ENCODE peak calls at places on chromosome 4, in seven cellular contexts. Q is PC-3, M is tibial artery, V is left lung, A is ovary, W is MM.1S, E is body of pancreas. I is an unnamed sample. For H3K4me1, the result is how much of the 10 kb centered on the place peaks cover.

GRCh38 chr4:86788826-86789225 is 60.4 kb downstream of the SLC10A6 start:
- DNase-seq in A (no peak), V (no peak), Q (no peak), E (no peak), W (no peak), M (no peak), I (no peak)

GRCh38 chr4:16669036-16669435 is 229.4 kb downstream of the LDB2 start:
- DNase-seq in E (no peak), Q (no peak), M (no peak), W (no peak), V (no peak), A (peak), I (no peak)

GRCh38 chr4:110135523-110135922 is 62.9 kb downstream of the ELOVL6 start:
- DNase-seq in M (no peak), Q (no peak), A (no peak), E (no peak), V (no peak), W (no peak), I (no peak)

GRCh38 chr4:9963328-9963727 is 58.0 kb downstream of the SLC2A9 start:
- DNase-seq in A (no peak), E (no peak), W (no peak), V (no peak), Q (no peak), M (no peak), I (no peak)

GRCh38 chr4:186586190-186586589 is 30.8 kb upstream of the MTNR1A start:
- DNase-seq in M (no peak), W (no peak), E (peak), Q (no peak), V (no peak), A (no peak), I (no peak)

GRCh38 chr4:83362492-83363329 is 28.1 kb upstream of the HPSE start:
- DNase-seq in A (no peak), E (no peak), Q (peak), M (no peak), V (no peak), W (peak), I (no peak)

GRCh38 chr4:3257691-3258482 is 8.9 kb downstream of the MSANTD1 start:
- DNase-seq in W (no peak), M (no peak), Q (peak), E (no peak), V (peak), A (no peak), I (peak)

GRCh38 chr4:5276475-5277045 is 225.3 kb downstream of the STK32B start:
- DNase-seq in Q (no peak), M (no peak), V (no peak), E (no peak), A (no peak), W (no peak), I (no peak)

GRCh38 chr4:148693913-148694649 is 251.9 kb upstream of the NR3C2 start:
- DNase-seq in Q (no peak), M (no peak), E (no peak), A (no peak), W (no peak), V (no peak), I (no peak)

GRCh38 chr4:70746179-70746839 is 24.5 kb downstream of the RUFY3 start:
- DNase-seq in M (no peak), E (no peak), W (no peak), Q (no peak), V (peak), A (no peak), I (no peak)

GRCh38 chr4:150164956-150165355 is 86.7 kb downstream of the DCLK2 start:
- DNase-seq in E (no peak), V (no peak), W (no peak), A (no peak), Q (no peak), M (no peak), I (no peak)

GRCh38 chr4:86848732-86849617 is at the start of gene SLC10A6:
- DNase-seq in W (no peak), Q (no peak), E (no peak), M (no peak), A (no peak), V (no peak), I (no peak)

GRCh38 chr4:55468724-55469123 is 73.0 kb downstream of the TMEM165 start:
- DNase-seq in A (no peak), W (no peak), V (no peak), M (no peak), E (no peak), Q (peak), I (no peak)

GRCh38 chr4:68167706-68168105 is 38.0 kb upstream of the TMPRSS11F start:
- DNase-seq in W (no peak), M (no peak), V (no peak), Q (no peak), E (no peak), A (no peak), I (no peak)

GRCh38 chr4:56976878-56977320 is 507 bp downstream of the NOA1 start:
- DNase-seq in E (peak), V (peak), W (peak), Q (peak), A (no peak), M (peak), I (peak)

GRCh38 chr4:146087856-146088255 is 87.7 kb upstream of the LSM6 start:
- DNase-seq in Q (no peak), A (no peak), M (no peak), V (no peak), W (no peak), E (no peak), I (no peak)

GRCh38 chr4:181502611-181503010 is 740.6 kb upstream of the TENM3 start:
- DNase-seq in V (no peak), E (no peak), A (no peak), W (no peak), Q (no peak), M (no peak), I (no peak)

GRCh38 chr4:185122681-185123345 is 20.3 kb upstream of the SLC25A4 start:
- DNase-seq in W (peak), V (no peak), A (no peak), Q (peak), M (no peak), E (no peak), I (no peak)

GRCh38 chr4:37765741-37766140 is 60.7 kb upstream of the PGM2 start:
- DNase-seq in W (no peak), Q (no peak), M (no peak), A (no peak), E (no peak), V (no peak), I (no peak)

GRCh38 chr4:78168029-78168428 is 110.9 kb downstream of the FRAS1 start:
- DNase-seq in A (no peak), Q (no peak), M (no peak), V (no peak), W (no peak), E (no peak), I (no peak)

GRCh38 chr4:99887837-99888236 is 6.4 kb downstream of the LAMTOR3 start:
- DNase-seq in E (no peak), M (no peak), W (no peak), A (no peak), Q (no peak), V (no peak), I (no peak)

GRCh38 chr4:146998157-146998556 is 52.5 kb upstream of the TTC29 start:
- DNase-seq in M (no peak), Q (no peak), E (no peak), W (peak), A (no peak), V (no peak), I (no peak)

GRCh38 chr4:21882050-21882839 is 66.3 kb downstream of the KCNIP4 start:
- DNase-seq in A (no peak), M (no peak), Q (peak), V (no peak), W (peak), E (no peak), I (no peak)

GRCh38 chr4:176339936-176340761 is 20.4 kb downstream of the SPCS3 start:
- DNase-seq in A (no peak), Q (no peak), V (no peak), M (no peak), E (no peak), W (no peak), I (no peak)

GRCh38 chr4:165970703-165971420 is 97.8 kb downstream of the TLL1 start:
- DNase-seq in M (no peak), V (no peak), W (no peak), A (no peak), E (no peak), Q (peak), I (no peak)

GRCh38 chr4:21893136-21893535 is 55.4 kb downstream of the KCNIP4 start:
- DNase-seq in W (no peak), V (no peak), A (no peak), E (no peak), Q (no peak), M (no peak), I (no peak)

GRCh38 chr4:121192500-121192899 is 28.4 kb upstream of the TNIP3 start:
- DNase-seq in M (no peak), E (no peak), W (peak), Q (peak), A (no peak), V (no peak), I (no peak)

GRCh38 chr4:48167538-48168263 is 33.7 kb upstream of the TXK start:
- DNase-seq in W (no peak), A (no peak), M (no peak), V (no peak), E (no peak), Q (no peak), I (no peak)

GRCh38 chr4:133997440-133997839 is 204.1 kb downstream of the PABPC4L start:
- DNase-seq in A (no peak), E (no peak), M (no peak), V (no peak), Q (peak), W (no peak), I (no peak)

GRCh38 chr4:1014395-1015167 is 3.2 kb downstream of the FGFRL1 start:
- DNase-seq in V (no peak), E (no peak), Q (no peak), A (no peak), W (no peak), M (no peak), I (no peak)

GRCh38 chr4:6992728-6993655 is 50.2 kb upstream of the TADA2B start:
- DNase-seq in W (peak), Q (peak), M (no peak), V (peak), E (peak), A (no peak), I (peak)

GRCh38 chr4:24470681-24471622 is 113.4 kb downstream of the DHX15 start:
- DNase-seq in E (peak), W (peak), Q (peak), M (peak), A (peak), V (peak), I (no peak)

GRCh38 chr4:3276961-3277360 is 15.9 kb upstream of the RGS12 start:
- DNase-seq in A (no peak), M (no peak), E (no peak), W (no peak), Q (no peak), V (no peak), I (no peak)

GRCh38 chr4:84948056-84948455 is 18.4 kb downstream of the WDFY3 start:
- DNase-seq in V (no peak), M (no peak), Q (no peak), E (no peak), W (no peak), A (no peak), I (no peak)

GRCh38 chr4:26346203-26346620 is 25.4 kb downstream of the RBPJ start:
- DNase-seq in V (no peak), M (no peak), W (no peak), E (no peak), A (no peak), Q (no peak), I (no peak)

GRCh38 chr4:115229873-115230272 is 116.5 kb upstream of the NDST4 start:
- DNase-seq in M (no peak), W (peak), E (no peak), A (no peak), Q (no peak), V (no peak), I (no peak)

GRCh38 chr4:56656346-56656643 is 24.8 kb downstream of the HOPX start:
- DNase-seq in E (peak), Q (no peak), V (no peak), M (no peak), W (peak), A (no peak), I (no peak)

GRCh38 chr4:67885727-67886126 is 1.9 kb upstream of the TMPRSS11D start:
- DNase-seq in A (no peak), V (no peak), W (no peak), E (no peak), Q (peak), M (no peak), I (no peak)

GRCh38 chr4:152283806-152284470 is 252.0 kb downstream of the FBXW7 start:
- DNase-seq in A (no peak), W (no peak), Q (peak), M (no peak), V (no peak), E (no peak), I (no peak)

GRCh38 chr4:87121332-87122065 is 98.9 kb downstream of the KLHL8 start:
- DNase-seq in W (no peak), Q (no peak), A (no peak), M (no peak), V (no peak), E (no peak), I (no peak)

GRCh38 chr4:8157496-8157895 is 1.1 kb downstream of the ABLIM2 start:
- DNase-seq in E (peak), Q (no peak), W (no peak), V (no peak), M (peak), A (no peak), I (peak)
- H3K4me3 ChIP-seq in E (peak), Q (peak), W (no peak), V (no peak), M (peak), A (peak), I (peak)

DNA sequence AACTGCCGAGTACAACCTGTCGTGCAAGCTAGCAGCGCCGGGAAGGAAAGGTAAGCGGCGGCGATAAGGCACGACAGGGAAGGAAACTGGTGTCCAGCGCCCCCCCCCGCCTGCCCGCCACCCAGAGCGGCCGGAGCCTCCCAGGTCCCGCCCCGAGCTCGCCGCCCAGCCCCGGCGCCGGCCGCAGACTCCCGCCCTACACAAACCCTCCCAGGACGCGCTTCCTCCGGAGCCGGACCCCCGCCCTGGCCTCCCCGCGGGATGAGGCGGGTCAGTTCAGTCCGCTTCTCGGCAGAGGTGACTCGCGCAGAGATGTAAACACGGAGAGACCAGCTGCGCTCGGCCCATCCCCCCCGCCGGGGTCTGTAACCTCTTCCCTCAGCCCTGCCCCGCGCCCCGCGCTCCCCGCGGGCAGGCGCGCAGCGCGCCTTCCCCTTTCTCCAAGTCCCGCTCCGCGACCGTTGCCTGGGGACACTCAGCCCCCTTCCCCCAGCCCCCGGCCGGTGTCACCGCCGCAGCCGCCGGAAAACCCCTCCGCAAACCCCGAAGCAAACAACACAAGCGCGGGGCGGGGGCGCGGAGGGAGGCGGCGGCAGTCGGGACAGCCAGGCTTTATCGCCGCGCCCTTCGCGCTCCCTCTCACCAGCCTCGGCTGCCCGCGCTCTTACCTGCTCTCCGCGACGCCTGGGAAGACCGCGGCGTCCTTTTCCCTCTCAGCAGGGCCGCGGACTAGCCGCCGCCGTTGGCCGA is 544 bp downstream of the ELF2 start:
- DNase-seq in Q (peak), E (peak), A (peak), V (peak), W (peak), M (peak), I (peak)
- TF ChIP-seq CTCF in Q (no peak), E (no peak), A (no peak), V (no peak), W (no peak), M (no peak), I (no peak)

DNA sequence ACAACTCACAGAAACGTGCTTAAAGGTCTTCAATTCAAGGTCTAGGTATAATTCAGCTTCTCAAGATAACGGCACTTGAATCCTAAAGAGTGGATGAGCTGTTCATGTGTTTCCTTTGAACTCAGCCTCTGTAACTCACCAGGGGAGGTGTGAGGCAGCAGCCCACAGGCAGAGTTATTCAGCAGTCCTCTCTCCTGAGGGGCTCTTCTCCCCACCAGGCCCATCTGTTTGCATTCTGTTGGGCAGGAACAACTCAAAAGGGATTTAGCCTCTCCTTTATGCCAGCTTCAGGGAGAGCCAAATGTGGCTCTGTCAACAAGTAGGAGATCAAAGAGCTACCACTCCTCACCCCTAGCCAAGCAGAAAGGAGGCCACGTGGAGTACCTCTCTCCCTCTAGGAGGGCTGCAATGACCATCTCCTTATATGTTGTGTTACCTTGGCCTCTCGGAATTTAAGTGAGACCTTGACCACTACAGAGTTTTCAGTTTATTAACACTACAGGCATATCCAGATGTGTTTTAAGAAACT is 151.2 kb downstream of the SPATA18 start:
- DNase-seq in A (no peak), M (no peak), V (no peak), E (no peak), Q (no peak), W (no peak), I (no peak)
- H3K4me1 ChIP-seq in A (under half), M (under half), V (under half), E (under half), Q (under half), W (under half), I (under half)

DNA sequence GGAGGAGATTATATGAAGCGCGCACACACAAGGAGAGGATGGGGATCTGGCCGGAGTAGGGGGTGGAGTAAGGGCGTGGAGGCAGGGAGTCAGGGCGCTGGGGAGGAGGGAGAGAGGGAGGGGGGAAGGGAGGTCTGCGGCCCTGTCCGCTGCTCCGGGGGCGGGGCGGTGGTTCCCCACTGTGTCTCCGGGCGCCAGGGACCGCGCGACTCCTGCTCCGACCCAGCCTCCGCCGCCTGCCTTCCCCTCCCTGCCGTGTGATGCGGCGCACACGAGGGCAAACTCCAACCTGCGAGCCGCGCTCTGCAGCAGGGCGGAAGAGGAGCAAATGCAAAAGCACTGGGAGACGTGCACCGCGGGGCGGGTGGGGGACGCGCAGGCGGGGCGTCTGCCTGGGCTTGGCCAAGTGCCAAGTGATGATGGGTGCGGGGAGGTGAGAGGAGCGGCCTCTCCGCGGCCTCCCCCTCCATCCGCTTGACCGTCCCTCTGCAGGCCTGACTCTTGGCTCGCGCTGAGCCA is at the start of gene DCHS2:
- DNase-seq in M (no peak), V (no peak), Q (peak), W (no peak), A (peak), E (no peak), I (no peak)
- H3K4me3 ChIP-seq in M (peak), V (no peak), Q (peak), W (no peak), A (peak), E (no peak), I (peak)

GRCh38 chr4:89645512-89645911 is 191.4 kb downstream of the SNCA start:
- DNase-seq in E (no peak), A (no peak), V (no peak), M (no peak), W (no peak), Q (no peak), I (no peak)

GRCh38 chr4:89639395-89639794 is 197.6 kb downstream of the SNCA start:
- DNase-seq in A (no peak), M (no peak), Q (no peak), V (no peak), W (no peak), E (no peak), I (no peak)

GRCh38 chr4:89641367-89641687 is 195.6 kb downstream of the SNCA start:
- DNase-seq in W (no peak), E (no peak), M (no peak), V (no peak), A (no peak), Q (no peak), I (no peak)

DNA sequence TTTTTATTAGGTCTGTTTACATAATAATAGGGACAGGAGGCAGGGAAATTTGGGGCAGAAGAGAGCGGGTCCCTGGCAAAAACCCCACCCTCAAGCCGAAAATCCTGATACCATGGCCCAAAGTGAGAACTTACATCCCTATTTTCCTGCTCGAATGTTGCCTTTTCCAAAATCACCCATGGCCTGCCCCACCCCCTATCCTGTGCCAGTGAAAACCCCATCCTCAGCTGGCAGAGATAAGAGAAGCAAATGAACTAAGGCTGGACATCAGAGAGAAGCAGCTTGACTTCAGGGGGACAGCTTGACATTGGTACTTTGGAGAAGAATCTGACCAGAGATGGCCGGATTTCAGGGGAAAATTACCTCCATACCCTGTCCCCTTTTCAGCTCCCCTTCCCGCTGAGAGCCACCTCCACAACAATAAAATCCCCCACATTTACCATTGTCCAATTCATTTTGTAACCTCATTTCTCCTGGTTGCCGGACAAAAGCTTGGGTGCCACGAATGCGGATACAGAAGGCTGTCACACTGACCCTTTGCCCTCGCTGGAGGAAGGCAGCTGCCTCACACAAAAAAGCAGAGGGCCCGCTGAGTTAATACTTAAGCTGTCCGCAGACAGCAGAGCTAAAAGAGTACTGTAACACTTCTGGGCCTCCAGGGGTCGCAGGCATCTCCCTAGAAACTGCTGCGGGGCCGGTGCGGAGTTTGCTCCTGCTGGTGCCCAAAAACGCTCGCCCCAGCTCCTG is 196.2 kb downstream of the SNCA start:
- DNase-seq in W (peak), A (peak), V (no peak), M (no peak), E (peak), Q (peak), I (no peak)
- TF ChIP-seq CTCF in W (peak), A (no peak), V (no peak), M (no peak), E (peak), Q (peak), I (no peak)

GRCh38 chr4:20421586-20421985 is 169.9 kb downstream of the SLIT2 start:
- DNase-seq in A (no peak), M (no peak), Q (no peak), E (no peak), W (no peak), V (no peak), I (no peak)
- H3K4me1 ChIP-seq in A (under half), M (under half), Q (under half), E (under half), W (under half), V (under half), I (under half)

GRCh38 chr4:80237992-80238391 is 28.5 kb upstream of the FGF5 start:
- DNase-seq in E (no peak), Q (peak), V (no peak), M (no peak), A (no peak), W (no peak), I (no peak)
- H3K4me3 ChIP-seq in E (no peak), Q (peak), V (no peak), M (no peak), A (no peak), W (no peak), I (no peak)

GRCh38 chr4:154961263-154961662 is 180.2 kb downstream of the RBM46 start:
- DNase-seq in M (no peak), A (no peak), W (no peak), E (no peak), V (no peak), Q (no peak), I (no peak)
- TF ChIP-seq CTCF in M (no peak), A (no peak), W (no peak), E (no peak), V (no peak), Q (no peak), I (no peak)